ENCODE peak calls at places on chromosomes 7 and 10, in ten cellular contexts. S is T-cell; B is NCI-H2081; A is hepatocyte; J is NCI-H1105 treated with DMSO at 0.1 percent for 48 hours; Q is stimulated activated CD8-positive, alpha-beta memory T cell treated with anti-CD3 and anti-CD28 coated beads, Interleukin-7, amount 100 ng/mL, for 4 hours; R is CD8-positive, alpha-beta memory T cell; U is CD8-positive, alpha-beta T cell; I is effector memory CD4-positive, alpha-beta T cell; F is glomerular endothelial cell. Y is an unnamed sample.

GRCh38 chr7:136555933-136556332 is 312.5 kb upstream of the CHRM2 start:
- DNase-seq in B (peak), U (no peak), F (no peak), Q (no peak), S (no peak), I (no peak), J (peak), A (no peak), R (no peak), Y (no peak)

GRCh38 chr10:12396567-12396966 is 47.2 kb downstream of the CAMK1D start:
- DNase-seq in I (no peak), F (no peak), S (no peak), B (no peak), R (no peak), U (no peak), A (no peak), J (no peak), Q (no peak), Y (no peak)

GRCh38 chr7:2217206-2217605 is 15.5 kb downstream of the MAD1L1 start:
- DNase-seq in R (no peak), F (no peak), S (no peak), U (no peak), I (no peak), A (no peak), B (no peak), Q (no peak), J (no peak), Y (no peak)

GRCh38 chr10:132104062-132104461 is 38.3 kb downstream of the JAKMIP3 start:
- DNase-seq in A (no peak), B (no peak), R (no peak), J (no peak), I (no peak), F (no peak), U (no peak), S (no peak), Q (no peak), Y (no peak)

GRCh38 chr7:74305987-74306736 is 17.0 kb downstream of the CLIP2 start:
- DNase-seq in F (no peak), S (no peak), I (no peak), B (no peak), A (no peak), U (no peak), J (no peak), R (no peak), Q (no peak), Y (no peak)

GRCh38 chr10:12975906-12976305 is 25.6 kb downstream of the CCDC3 start:
- DNase-seq in I (no peak), S (no peak), Q (no peak), F (no peak), U (no peak), J (no peak), R (no peak), A (no peak), B (no peak), Y (no peak)

GRCh38 chr10:69929575-69929974 is 123.1 kb upstream of the MACROH2A2 start:
- DNase-seq in J (no peak), U (no peak), B (no peak), A (no peak), R (no peak), F (no peak), S (no peak), I (no peak), Q (no peak), Y (no peak)

GRCh38 chr7:70736715-70737460 is 395.1 kb upstream of the GALNT17 start:
- DNase-seq in Q (no peak), A (no peak), F (no peak), S (no peak), B (no peak), I (no peak), R (no peak), J (no peak), U (no peak), Y (no peak)

GRCh38 chr7:96407427-96407826 is 85.5 kb upstream of the SLC25A13 start:
- DNase-seq in J (no peak), S (no peak), Q (no peak), A (no peak), F (no peak), U (no peak), I (no peak), R (no peak), B (no peak), Y (no peak)

GRCh38 chr7:79636849-79637248 is 183.4 kb upstream of the MAGI2 start:
- DNase-seq in I (no peak), R (no peak), F (no peak), Q (no peak), A (no peak), B (no peak), J (no peak), U (no peak), S (no peak), Y (no peak)